ENCODE peak calls at places on chromosome 15, in eight cellular contexts. W is HCT116, B is stomach, G is sigmoid colon, O is GM23338, K is transverse colon, Y is prostate gland, Z is breast epithelium. H is an unnamed sample.

GRCh38 chr15:91625506-91625905 is 228.0 kb upstream of the SLCO3A1 start:
- DNase-seq in B (no peak), O (no peak), Z (no peak), G (no peak), K (no peak), Y (no peak), W (no peak), H (no peak)

GRCh38 chr15:47429376-47429775 is 287.9 kb upstream of the SEMA6D start:
- DNase-seq in B (no peak), O (no peak), K (no peak), Y (no peak), G (no peak), Z (no peak), W (no peak), H (no peak)

GRCh38 chr15:83285284-83285978 is 967 bp upstream of the BNC1 start:
- DNase-seq in Y (no peak), O (peak; percentile 49), Z (no peak), G (no peak), B (no peak), K (no peak), W (no peak), H (no peak)

GRCh38 chr15:87656373-87656772 is 600.2 kb downstream of the NTRK3 start:
- DNase-seq in Y (no peak), G (no peak), K (no peak), B (no peak), O (no peak), W (no peak), Z (no peak), H (no peak)

GRCh38 chr15:40928351-40928974 is 677 bp upstream of the DLL4 start:
- DNase-seq in O (peak; percentile 88), Z (no peak), Y (no peak), K (peak; percentile 67), B (no peak), G (no peak), W (no peak), H (peak; percentile 69)

GRCh38 chr15:67383903-67384302 is 129.3 kb downstream of the IQCH start:
- DNase-seq in Y (no peak), G (no peak), Z (no peak), O (no peak), K (no peak), B (no peak), W (no peak), H (no peak)

GRCh38 chr15:48170981-48171380 is 7.1 kb downstream of the MYEF2 start:
- DNase-seq in W (no peak), O (no peak), B (no peak), Y (no peak), Z (no peak), K (no peak), G (no peak), H (no peak)

GRCh38 chr15:28987337-28987736 is 101.6 kb downstream of the APBA2 start:
- DNase-seq in O (no peak), Y (no peak), K (no peak), B (no peak), Z (no peak), G (no peak), W (no peak), H (no peak)

GRCh38 chr15:74723754-74724334 is 1.5 kb downstream of the CYP1A1 start:
- DNase-seq in W (peak; percentile 77), O (peak; percentile 93), K (no peak), B (no peak), Y (no peak), Z (no peak), G (no peak), H (no peak)

GRCh38 chr15:75049392-75049791 is 26.0 kb downstream of the PPCDC start:
- DNase-seq in G (peak; percentile 92), B (peak; percentile 87), Y (peak; percentile 76), O (no peak), Z (peak; percentile 47), K (peak; percentile 63), W (no peak), H (no peak)

GRCh38 chr15:39957481-39957880 is 23.6 kb downstream of the EIF2AK4 start:
- DNase-seq in Y (no peak), K (no peak), B (no peak), W (no peak), O (peak; percentile 17), Z (no peak), G (no peak), H (no peak)

GRCh38 chr15:51887887-51888592 is 58.6 kb downstream of the TMOD3 start:
- DNase-seq in B (no peak), W (no peak), G (no peak), Z (no peak), Y (no peak), K (no peak), O (no peak), H (no peak)

GRCh38 chr15:66097151-66098018 is 156.2 kb downstream of the MEGF11 start:
- DNase-seq in Z (no peak), O (no peak), G (peak; percentile 58), Y (no peak), W (no peak), K (no peak), B (no peak), H (no peak)

GRCh38 chr15:52180196-52180835 is 10.9 kb downstream of the GNB5 start:
- DNase-seq in Z (peak; percentile 24), B (no peak), O (no peak), K (peak; percentile 42), Y (peak; percentile 13), G (no peak), W (no peak), H (peak; percentile 80)

GRCh38 chr15:101723874-101724674 is at the start of gene TARS3:
- DNase-seq in K (peak; percentile 98), Z (peak; percentile 89), W (peak; percentile 73), Y (peak; percentile 96), G (peak; percentile 97), B (peak; percentile 96), O (peak; percentile 93), H (peak; percentile 99)

GRCh38 chr15:68818671-68819450 is 1.8 kb downstream of the ANP32A start:
- DNase-seq in W (no peak), Y (peak; percentile 33), Z (peak; percentile 55), G (peak; percentile 80), O (peak; percentile 68), K (peak; percentile 48), B (peak; percentile 35), H (peak; percentile 93)

GRCh38 chr15:36399276-36399675 is 180.2 kb upstream of the CDIN1 start:
- DNase-seq in O (no peak), Y (no peak), B (no peak), K (no peak), Z (no peak), G (no peak), W (no peak), H (no peak)

GRCh38 chr15:41933771-41934170 is 38.6 kb downstream of the EHD4 start:
- DNase-seq in K (peak; percentile 57), G (no peak), B (peak; percentile 61), Y (no peak), W (peak; percentile 61), O (no peak), Z (no peak), H (no peak)

GRCh38 chr15:89177116-89177515 is 44.3 kb downstream of the RLBP1 start:
- DNase-seq in G (no peak), Z (no peak), O (no peak), Y (no peak), K (no peak), B (no peak), W (no peak), H (no peak)

DNA sequence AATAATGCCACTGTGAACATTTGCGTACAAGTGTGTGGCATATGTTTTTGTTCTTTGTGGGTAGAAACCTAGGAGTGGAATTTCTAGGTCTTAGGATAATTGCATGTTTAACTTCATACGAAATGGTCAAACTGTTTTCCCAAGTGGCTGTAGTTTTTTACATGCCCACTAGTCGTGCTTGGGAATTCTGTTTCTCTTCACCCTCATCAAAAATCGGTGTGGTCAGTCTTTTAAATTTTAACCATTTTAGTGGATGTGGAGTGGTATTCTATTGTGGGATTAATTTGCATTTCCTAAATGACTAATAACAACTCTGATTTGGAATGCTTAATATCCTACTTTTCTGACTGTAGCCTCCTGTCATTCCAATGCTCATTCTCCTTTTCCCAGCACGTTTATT is 27.6 kb downstream of the ZFAND6 start:
- DNase-seq in Y (no peak), W (no peak), K (no peak), B (no peak), Z (no peak), G (no peak), O (peak; percentile 42), H (no peak)
- TF ChIP-seq CTCF in Y (no peak), W (no peak), K (peak; percentile 22), B (no peak), Z (no peak), G (peak; percentile 17), O (no peak), H (no peak)

GRCh38 chr15:82228750-82229149 is 33.8 kb downstream of the EFL1 start:
- DNase-seq in G (no peak), B (no peak), O (no peak), K (no peak), W (no peak), Y (no peak), Z (no peak), H (no peak)
- H3K4me3 ChIP-seq in G (no peak overlapping the region), B (no peak overlapping the region), O (no peak overlapping the region), K (no peak overlapping the region), W (no peak overlapping the region), Y (no peak overlapping the region), Z (no peak overlapping the region), H (no peak overlapping the region)

GRCh38 chr15:64828985-64829384 is 3.5 kb upstream of the PIF1 start:
- DNase-seq in Z (no peak), K (no peak), W (peak; percentile 33), O (no peak), B (no peak), Y (no peak), G (no peak), H (no peak)

GRCh38 chr15:64825081-64825430 is 391 bp downstream of the PIF1 start:
- DNase-seq in B (no peak), Z (no peak), K (no peak), Y (no peak), W (no peak), O (no peak), G (peak; percentile 50), H (no peak)

GRCh38 chr15:64825431-64826294 is at the start of gene PIF1:
- DNase-seq in B (peak; percentile 89), G (peak; percentile 96), Y (peak; percentile 92), K (peak; percentile 92), O (peak; percentile 100), Z (peak; percentile 92), W (peak; percentile 98), H (peak; percentile 91)
- TF ChIP-seq POLR2AphosphoS5 in B (peak; percentile 46), G (peak; percentile 94), Y (peak; percentile 97), K (peak; percentile 68), O (peak; percentile 98), Z (peak; percentile 70), W (peak; percentile 82), H (peak; percentile 86)

GRCh38 chr15:77818484-77819270 is 186.0 kb upstream of the LINGO1 start:
- DNase-seq in G (no peak), K (no peak), W (no peak), Y (no peak), Z (no peak), B (no peak), O (peak; percentile 44), H (no peak)

GRCh38 chr15:77819271-77819806 is 186.6 kb upstream of the LINGO1 start:
- DNase-seq in G (no peak), O (peak; percentile 51), Z (no peak), W (no peak), Y (no peak), B (no peak), K (no peak), H (no peak)

GRCh38 chr15:77821959-77822256 is 189.2 kb upstream of the LINGO1 start:
- DNase-seq in K (no peak), B (no peak), W (no peak), Z (no peak), O (no peak), G (no peak), Y (no peak), H (no peak)

GRCh38 chr15:77821188-77821958 is 188.7 kb upstream of the LINGO1 start:
- DNase-seq in O (peak; percentile 84), K (peak; percentile 46), W (peak; percentile 37), Y (peak; percentile 47), G (no peak), Z (peak; percentile 24), B (peak; percentile 63), H (no peak)

GRCh38 chr15:77819841-77820728 is 187.4 kb upstream of the LINGO1 start:
- DNase-seq in G (no peak), K (peak; percentile 27), Z (no peak), Y (no peak), W (peak; percentile 38), B (no peak), O (peak; percentile 76), H (no peak)
- TF ChIP-seq CTCF in G (no peak), K (no peak), Z (no peak), Y (peak; percentile 9), W (peak; percentile 49), B (no peak), O (peak; percentile 76), H (no peak)

H was measured in spleen.